ENCODE peak calls at places on chromosomes 3 and 15, in six cellular contexts. R, N, S, X, E and H are unnamed samples.

GRCh38 chr3:172249039-172249438 is 199.2 kb downstream of the GHSR start:
- DNase-seq in X (no peak), E (no peak), S (no peak), R (no peak), N (no peak), H (no peak)

GRCh38 chr15:35379972-35380371 is 166.0 kb downstream of the DPH6 start:
- DNase-seq in N (no peak), X (no peak), S (no peak), R (no peak), E (no peak), H (no peak)

GRCh38 chr15:64024172-64025050 is 21.9 kb downstream of the DAPK2 start:
- DNase-seq in R (no peak), S (no peak), E (no peak), N (no peak), X (peak), H (no peak)

GRCh38 chr3:117252208-117252607 is 542.6 kb downstream of the TUSC7 start:
- DNase-seq in X (no peak), S (no peak), E (no peak), N (peak), R (no peak), H (peak)

GRCh38 chr15:78206326-78207109 is 27.8 kb downstream of the ACSBG1 start:
- DNase-seq in R (no peak), S (no peak), N (no peak), E (no peak), X (no peak), H (no peak)

GRCh38 chr3:23162939-23163338 is 40.2 kb upstream of the UBE2E2 start:
- DNase-seq in R (no peak), S (peak), N (no peak), X (no peak), E (no peak), H (no peak)

GRCh38 chr15:24956131-24956838 is 1.5 kb downstream of the SNRPN start:
- DNase-seq in N (peak), E (no peak), S (peak), X (no peak), R (peak), H (peak)

GRCh38 chr3:62688812-62689211 is 186.4 kb downstream of the CADPS start:
- DNase-seq in E (no peak), S (no peak), N (no peak), R (no peak), X (no peak), H (no peak)

GRCh38 chr3:61645148-61645547 is 83.8 kb downstream of the PTPRG start:
- DNase-seq in X (no peak), R (peak), N (peak), E (no peak), S (no peak), H (no peak)

GRCh38 chr15:42608110-42608531 is 32.7 kb downstream of the STARD9 start:
- DNase-seq in N (no peak), S (peak), X (peak), R (no peak), E (no peak), H (peak)

GRCh38 chr3:115071611-115072010 is 75.5 kb downstream of the ZBTB20 start:
- DNase-seq in S (no peak), X (no peak), R (no peak), E (no peak), N (no peak), H (peak)

GRCh38 chr3:73384091-73384906 is 240.4 kb downstream of the PDZRN3 start:
- DNase-seq in N (no peak), R (no peak), S (no peak), X (no peak), E (no peak), H (no peak)

GRCh38 chr15:65338366-65338765 is 33.9 kb downstream of the RNU5B-1 start:
- DNase-seq in R (no peak), E (no peak), X (no peak), N (no peak), S (no peak), H (no peak)

GRCh38 chr3:112531358-112531781 is 30.4 kb downstream of the ATG3 start:
- DNase-seq in N (peak), S (no peak), X (peak), R (peak), E (peak), H (peak)

GRCh38 chr15:52287114-52287513 is 8.5 kb downstream of the MYO5C start:
- DNase-seq in E (no peak), R (no peak), N (peak), S (no peak), X (no peak), H (no peak)

GRCh38 chr15:69666921-69667811 is 214.5 kb downstream of the RPLP1 start:
- DNase-seq in N (no peak), S (peak), R (no peak), X (peak), E (no peak), H (no peak)

GRCh38 chr3:194328080-194328571 is 23.0 kb downstream of the CPN2 start:
- DNase-seq in R (no peak), X (peak), S (no peak), N (peak), E (peak), H (no peak)

GRCh38 chr3:18862077-18862476 is 286.2 kb upstream of the KCNH8 start:
- DNase-seq in S (no peak), E (no peak), X (no peak), R (no peak), N (no peak), H (no peak)

GRCh38 chr3:150348500-150348899 is 59.6 kb upstream of the TSC22D2 start:
- DNase-seq in E (no peak), S (no peak), R (peak), X (no peak), N (peak), H (peak)

GRCh38 chr3:155252535-155252934 is 40.9 kb downstream of the STRIT1 start:
- DNase-seq in S (no peak), R (no peak), N (no peak), E (no peak), X (no peak), H (peak)

GRCh38 chr3:104080228-104080627 is 1286.5 kb upstream of the ALCAM start:
- DNase-seq in S (no peak), E (no peak), N (no peak), R (no peak), X (no peak), H (no peak)

GRCh38 chr3:107574650-107575049 is 51.9 kb downstream of the BBX start:
- DNase-seq in N (peak), R (peak), E (peak), S (no peak), X (peak), H (peak)

GRCh38 chr3:175121225-175121624 is 262.1 kb downstream of the NAALADL2 start:
- DNase-seq in E (peak), R (no peak), N (no peak), S (no peak), X (no peak), H (no peak)

GRCh38 chr15:99454941-99455795 is 110.6 kb upstream of the MEF2A start:
- DNase-seq in N (no peak), E (no peak), X (peak), S (no peak), R (peak), H (peak)

GRCh38 chr3:169232863-169233262 is 430.6 kb downstream of the MECOM start:
- DNase-seq in X (no peak), E (no peak), R (no peak), S (no peak), N (no peak), H (peak)

GRCh38 chr15:96296264-96296663 is 34.2 kb upstream of the NR2F2 start:
- DNase-seq in R (no peak), S (no peak), X (no peak), E (no peak), N (no peak), H (no peak)

GRCh38 chr15:70833897-70834765 is 19.8 kb downstream of the LARP6 start:
- DNase-seq in X (peak), R (peak), S (no peak), E (no peak), N (peak), H (peak)

GRCh38 chr3:36932979-36933378 is 11.9 kb downstream of the TRANK1 start:
- DNase-seq in R (no peak), N (no peak), X (no peak), E (no peak), S (no peak), H (no peak)
- TF ChIP-seq MYC in R (no peak), N (no peak), X (no peak), E (no peak), S (no peak), H (no peak)

GRCh38 chr3:120059081-120059864 is 35.0 kb downstream of the GSK3B start:
- DNase-seq in S (no peak), X (no peak), E (no peak), N (no peak), R (no peak), H (no peak)
- TF ChIP-seq MYC in S (no peak), X (no peak), E (no peak), N (no peak), R (no peak), H (no peak)

DNA sequence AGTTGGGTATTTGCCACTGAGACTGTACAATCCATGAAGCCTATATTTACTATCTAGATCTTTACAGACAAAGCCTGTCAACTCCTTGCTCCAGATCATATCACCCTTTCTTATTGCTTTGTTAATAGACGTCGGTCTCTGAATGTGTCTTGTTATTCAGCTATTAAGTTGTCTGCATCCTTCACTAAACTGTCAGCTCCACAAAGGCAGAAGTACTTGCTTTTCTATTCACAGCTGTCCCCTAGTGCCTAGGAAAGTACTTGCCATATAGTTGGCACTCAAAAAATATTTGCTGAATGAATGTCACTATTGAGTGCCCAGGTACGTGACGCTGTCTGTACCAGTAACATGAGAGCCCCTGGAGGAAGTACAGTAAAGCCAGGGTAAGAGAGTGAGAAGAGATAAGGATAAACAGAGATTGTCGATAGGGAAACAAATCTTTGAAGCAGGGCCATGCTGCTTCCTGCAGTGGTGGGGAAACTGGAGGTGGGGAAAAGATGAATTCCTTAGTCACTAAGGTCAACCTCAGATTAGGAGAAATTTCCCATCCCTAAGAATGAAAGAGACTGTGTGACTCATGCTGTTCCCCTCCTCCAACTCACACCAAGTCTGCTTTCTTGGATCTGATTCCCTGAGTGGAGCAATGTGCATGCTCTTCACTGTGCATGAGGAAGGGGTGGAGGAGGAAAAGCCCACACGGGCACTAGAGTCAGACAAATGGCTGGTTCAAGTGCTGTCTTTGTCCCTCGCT is 36.3 kb downstream of the PRICKLE2 start:
- DNase-seq in X (no peak), E (no peak), R (no peak), N (peak), S (no peak), H (peak)
- TF ChIP-seq MYC in X (no peak), E (no peak), R (no peak), N (no peak), S (no peak), H (no peak)

DNA sequence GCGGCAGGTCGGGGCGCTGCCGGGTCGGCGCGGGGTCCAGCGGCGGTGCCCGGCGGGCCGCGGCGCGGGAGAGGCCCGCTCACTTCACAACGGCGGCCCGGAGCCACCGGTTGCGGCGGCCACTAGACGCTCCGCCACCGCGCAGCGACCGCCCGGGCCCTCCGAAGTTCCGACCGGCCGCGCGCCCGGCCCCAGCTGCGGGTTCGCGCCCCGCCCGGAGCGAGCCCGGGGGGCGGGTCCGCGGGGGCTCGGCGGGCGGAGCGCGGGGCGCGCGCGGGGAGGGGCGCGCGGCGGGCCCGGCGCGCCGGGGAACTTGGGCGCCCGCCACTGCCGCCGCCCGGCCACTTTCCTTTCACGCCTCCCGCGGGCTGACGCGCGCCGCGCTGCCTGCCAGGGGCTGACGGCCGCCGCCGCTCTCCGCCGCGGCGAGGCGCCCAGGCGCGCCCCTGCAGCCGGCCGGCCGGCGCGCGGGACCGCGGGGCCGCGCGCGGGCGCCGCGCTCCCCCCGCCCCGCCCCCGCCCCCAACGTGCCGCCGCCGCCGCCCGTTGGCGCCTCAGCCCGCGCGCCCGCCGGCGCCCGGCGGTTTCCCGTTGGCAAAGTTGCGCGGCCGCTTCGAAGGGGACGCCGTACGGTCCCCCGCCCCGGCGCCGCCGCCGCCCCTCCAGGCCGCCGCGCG is 628 bp downstream of the SFMBT1 start:
- DNase-seq in S (no peak), E (peak), X (peak), N (peak), R (no peak), H (no peak)
- TF ChIP-seq MYC in S (no peak), E (no peak), X (no peak), N (no peak), R (no peak), H (no peak)

DNA sequence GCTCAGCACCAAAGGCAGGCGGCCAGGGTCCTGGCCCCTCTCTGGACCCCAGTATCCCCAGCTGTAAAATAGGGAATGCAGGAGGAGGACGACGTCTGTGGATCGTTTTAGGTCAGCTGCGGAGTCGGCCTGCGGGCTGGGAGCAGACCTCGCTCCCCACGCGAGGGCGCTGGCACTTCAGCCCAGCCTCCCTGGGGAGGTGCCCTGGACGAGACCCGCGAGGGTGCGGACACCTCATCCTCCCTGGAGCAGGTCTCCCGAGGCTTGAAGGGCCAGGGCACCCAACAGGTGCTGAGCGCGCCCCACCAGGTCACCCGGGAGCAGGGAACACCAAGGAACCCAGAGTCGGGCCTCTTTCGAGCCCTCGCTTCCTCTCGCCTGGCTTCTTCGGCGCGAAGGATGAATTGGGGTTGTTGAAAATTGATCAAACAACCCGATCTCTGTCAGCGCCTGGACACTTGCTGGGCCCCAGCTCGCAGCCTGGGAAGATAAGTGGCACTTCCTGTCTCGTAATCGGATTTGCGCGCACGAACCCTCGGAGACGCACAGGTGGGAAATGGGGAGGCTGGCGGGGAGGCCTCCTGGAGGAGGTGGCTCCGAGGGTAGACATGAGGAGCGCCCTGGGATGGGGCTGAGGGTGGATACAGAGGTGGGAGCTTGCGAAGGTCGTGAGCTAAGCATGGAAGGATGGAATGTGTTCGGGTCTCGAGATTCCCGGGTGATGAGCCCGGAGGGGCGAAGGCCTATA is 588 bp upstream of the VIPR1 start:
- DNase-seq in S (no peak), R (peak), N (no peak), X (peak), E (peak), H (peak)
- TF ChIP-seq MYC in S (no peak), R (peak), N (no peak), X (no peak), E (no peak), H (no peak)

DNA sequence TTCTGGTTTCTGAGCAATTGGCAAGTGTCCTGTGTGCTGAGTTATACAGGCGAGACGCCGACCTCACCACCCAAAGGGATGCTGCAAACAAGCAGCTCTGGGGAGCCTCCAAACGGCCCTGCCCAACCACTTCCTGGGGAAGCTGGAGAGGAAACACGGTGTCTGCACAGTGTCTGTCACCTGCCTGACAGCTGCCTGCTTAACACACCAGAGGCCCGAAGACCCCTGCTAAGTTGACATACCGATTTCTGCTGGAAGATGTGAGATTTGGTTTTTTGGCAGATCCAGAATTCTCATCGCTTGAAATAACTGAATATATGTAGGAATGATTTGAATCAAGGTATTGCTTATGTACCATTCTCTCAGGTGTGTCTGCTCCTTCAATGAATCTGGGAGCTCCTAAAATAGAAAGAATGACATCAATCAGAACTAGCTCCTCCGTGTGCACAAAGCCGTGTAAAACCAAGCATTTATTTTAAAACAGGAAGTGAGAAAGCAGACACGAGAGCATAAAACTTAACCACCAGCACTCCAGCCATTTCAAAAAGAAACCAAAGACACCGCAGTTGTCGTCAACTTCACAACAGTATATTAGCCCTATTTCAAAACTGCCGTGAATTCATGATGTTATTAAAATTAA is 27.2 kb downstream of the LRRC2 start:
- DNase-seq in S (peak), X (peak), E (no peak), R (no peak), N (no peak), H (peak)
- TF ChIP-seq MYC in S (no peak), X (peak), E (no peak), R (no peak), N (no peak), H (no peak)

DNA sequence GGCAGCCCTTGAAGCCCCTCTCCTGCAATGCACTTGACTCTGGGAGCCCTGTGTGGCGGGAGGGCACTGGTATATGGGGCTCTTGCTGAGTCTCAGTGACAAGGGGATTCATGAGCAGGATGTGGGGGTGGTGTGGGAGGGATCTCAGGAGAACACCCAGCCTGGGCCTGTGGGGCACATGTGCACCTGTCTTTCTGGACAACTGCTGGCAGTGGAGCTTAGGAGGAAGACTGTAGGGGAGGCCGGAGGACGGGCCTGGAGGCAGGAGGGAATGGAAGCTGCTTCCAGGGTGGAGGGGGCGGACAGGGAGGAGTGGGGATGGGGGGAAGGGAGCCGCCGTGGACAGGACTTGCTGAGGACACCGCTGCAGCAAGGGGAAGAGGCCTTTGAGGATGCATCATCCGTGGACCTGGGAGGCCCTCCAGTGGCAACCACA is 10.8 kb upstream of the SNRPA1 start:
- DNase-seq in R (no peak), E (no peak), S (no peak), N (no peak), X (no peak), H (no peak)
- TF ChIP-seq MYC in R (no peak), E (no peak), S (no peak), N (no peak), X (no peak), H (no peak)

GRCh38 chr3:149273096-149273751 is 51.6 kb upstream of the CP start:
- DNase-seq in S (peak), R (peak), E (peak), X (peak), N (peak), H (peak)
- TF ChIP-seq MYC in S (no peak), R (no peak), E (no peak), X (no peak), N (no peak), H (no peak)

DNA sequence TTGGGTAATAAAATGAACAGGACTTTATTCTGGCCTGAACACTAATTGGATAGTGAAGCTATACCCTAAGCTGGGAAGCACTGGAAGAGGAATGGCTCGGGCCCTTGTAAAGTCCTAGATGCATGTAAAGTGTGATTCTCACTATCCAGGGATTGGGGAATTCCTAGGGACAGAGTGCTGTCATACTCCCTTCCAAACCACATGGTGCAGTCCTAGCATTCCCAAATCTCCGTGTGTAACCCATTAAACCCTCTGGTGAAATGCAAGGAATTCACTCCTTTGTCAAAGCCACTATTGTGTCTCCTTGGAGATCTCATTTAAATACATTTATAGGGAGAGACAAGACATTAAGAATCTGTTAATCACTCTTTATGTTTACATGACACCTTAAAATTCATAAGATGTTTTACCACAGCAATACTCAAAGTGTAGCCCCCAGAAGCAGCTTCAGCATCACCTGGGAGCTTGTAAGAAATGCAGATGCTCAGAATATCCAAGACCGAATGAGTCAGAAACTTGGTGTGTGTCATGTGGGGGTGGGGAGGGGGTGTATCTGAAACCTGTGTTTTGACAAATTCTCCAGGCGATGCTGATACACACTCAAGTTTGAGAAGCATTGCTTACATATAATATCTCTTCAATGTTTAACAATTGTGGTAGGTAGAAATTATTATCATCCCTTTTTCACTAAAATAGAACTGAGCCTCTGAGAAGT is 121.8 kb upstream of the NPHP3 start:
- DNase-seq in N (no peak), E (no peak), X (no peak), R (no peak), S (no peak), H (no peak)
- TF ChIP-seq MYC in N (no peak), E (no peak), X (no peak), R (no peak), S (no peak), H (no peak)

GRCh38 chr15:77064539-77065308 is 6.2 kb downstream of the TSPAN3 start:
- DNase-seq in X (peak), R (no peak), E (no peak), N (no peak), S (no peak), H (peak)
- TF ChIP-seq MYC in X (no peak), R (no peak), E (no peak), N (no peak), S (no peak), H (no peak)